ENCODE peak calls at places on chromosomes 5 and 9, in four cellular contexts. K, M, V and O are unnamed samples.

GRCh38 chr9:126395439-126396212 is 69.0 kb downstream of the MVB12B start:
- DNase-seq in M (no peak), K (no peak), V (no peak), O (no peak)

GRCh38 chr5:160601045-160601444 is 179.4 kb downstream of the PTTG1 start:
- DNase-seq in V (no peak), K (no peak), M (no peak), O (no peak)

GRCh38 chr5:109959652-109960051 is 269.9 kb downstream of the MAN2A1 start:
- DNase-seq in M (no peak), K (no peak), V (no peak), O (peak; percentile 13)

GRCh38 chr5:124738751-124739559 is 7.5 kb downstream of the ZNF608 start:
- DNase-seq in V (no peak), M (no peak), K (no peak), O (no peak)

GRCh38 chr9:4861736-4862451 is 69.2 kb downstream of the RCL1 start:
- DNase-seq in M (no peak), V (no peak), K (no peak), O (peak; percentile 63)

GRCh38 chr5:96718635-96719077 is 56.5 kb downstream of the CAST start:
- DNase-seq in K (no peak), M (no peak), V (no peak), O (no peak)

GRCh38 chr5:57066921-57067914 is 106.6 kb upstream of the GPBP1 start:
- DNase-seq in V (peak; percentile 42), K (no peak), M (no peak), O (no peak)

GRCh38 chr9:135479469-135480052 is at the start of gene PPP1R26:
- DNase-seq in M (no peak), K (peak; percentile 29), V (peak; percentile 55), O (no peak)

GRCh38 chr5:181173420-181174342 is 26.3 kb downstream of the OR2V2 start:
- DNase-seq in K (peak; percentile 62), V (peak; percentile 53), M (peak; percentile 84), O (peak; percentile 39)

GRCh38 chr9:7542648-7543165 is 256.9 kb downstream of the DMAC1 start:
- DNase-seq in V (no peak), M (no peak), K (no peak), O (no peak)

GRCh38 chr5:67879619-67880357 is 335.8 kb upstream of the PIK3R1 start:
- DNase-seq in V (no peak), K (no peak), M (no peak), O (peak; percentile 3)

GRCh38 chr5:151671979-151672378 is 14.7 kb downstream of the SPARC start:
- DNase-seq in K (no peak), V (no peak), M (no peak), O (no peak)

GRCh38 chr5:55671975-55672374 is 40.1 kb downstream of the SLC38A9 start:
- DNase-seq in M (no peak), K (no peak), V (no peak), O (no peak)

GRCh38 chr5:74394924-74395880 is 245.3 kb downstream of the ENC1 start:
- DNase-seq in V (no peak), K (no peak), M (no peak), O (peak; percentile 60)

GRCh38 chr5:175094461-175094860 is 349.5 kb downstream of the DRD1 start:
- DNase-seq in V (no peak), K (no peak), M (no peak), O (no peak)

GRCh38 chr5:89901983-89902382 is 507.6 kb downstream of the CETN3 start:
- DNase-seq in K (no peak), M (no peak), V (no peak), O (no peak)

GRCh38 chr9:86354882-86355399 is 731 bp upstream of the TUT7 start:
- DNase-seq in K (peak; percentile 23), V (no peak), M (no peak), O (peak; percentile 12)

GRCh38 chr5:55438931-55439477 is 95.8 kb downstream of the PLPP1 start:
- DNase-seq in K (no peak), V (no peak), M (no peak), O (peak; percentile 20)

DNA sequence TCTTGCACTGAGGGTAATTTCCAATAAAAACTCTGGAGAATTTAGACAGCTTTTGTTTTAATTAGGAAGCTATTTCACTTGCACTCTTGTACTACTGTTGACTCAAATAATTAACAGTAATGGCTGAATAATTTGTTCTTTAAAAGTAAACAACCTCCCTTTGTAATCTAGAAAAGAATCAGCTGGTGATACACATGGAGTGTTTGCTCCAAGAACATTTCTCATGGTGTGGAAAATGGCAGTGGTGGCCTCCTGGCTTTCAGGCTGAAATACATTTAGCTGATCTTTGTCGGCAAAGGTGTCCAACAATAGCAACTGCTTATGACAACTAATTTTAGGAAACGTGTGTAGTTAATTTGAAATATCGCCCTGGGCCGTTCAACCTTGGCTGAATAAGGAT is 129.3 kb downstream of the C9orf152 start:
- DNase-seq in K (no peak), V (no peak), M (no peak), O (no peak)
- TF ChIP-seq TARDBP in K (no peak), V (no peak), M (no peak), O (no peak)

DNA sequence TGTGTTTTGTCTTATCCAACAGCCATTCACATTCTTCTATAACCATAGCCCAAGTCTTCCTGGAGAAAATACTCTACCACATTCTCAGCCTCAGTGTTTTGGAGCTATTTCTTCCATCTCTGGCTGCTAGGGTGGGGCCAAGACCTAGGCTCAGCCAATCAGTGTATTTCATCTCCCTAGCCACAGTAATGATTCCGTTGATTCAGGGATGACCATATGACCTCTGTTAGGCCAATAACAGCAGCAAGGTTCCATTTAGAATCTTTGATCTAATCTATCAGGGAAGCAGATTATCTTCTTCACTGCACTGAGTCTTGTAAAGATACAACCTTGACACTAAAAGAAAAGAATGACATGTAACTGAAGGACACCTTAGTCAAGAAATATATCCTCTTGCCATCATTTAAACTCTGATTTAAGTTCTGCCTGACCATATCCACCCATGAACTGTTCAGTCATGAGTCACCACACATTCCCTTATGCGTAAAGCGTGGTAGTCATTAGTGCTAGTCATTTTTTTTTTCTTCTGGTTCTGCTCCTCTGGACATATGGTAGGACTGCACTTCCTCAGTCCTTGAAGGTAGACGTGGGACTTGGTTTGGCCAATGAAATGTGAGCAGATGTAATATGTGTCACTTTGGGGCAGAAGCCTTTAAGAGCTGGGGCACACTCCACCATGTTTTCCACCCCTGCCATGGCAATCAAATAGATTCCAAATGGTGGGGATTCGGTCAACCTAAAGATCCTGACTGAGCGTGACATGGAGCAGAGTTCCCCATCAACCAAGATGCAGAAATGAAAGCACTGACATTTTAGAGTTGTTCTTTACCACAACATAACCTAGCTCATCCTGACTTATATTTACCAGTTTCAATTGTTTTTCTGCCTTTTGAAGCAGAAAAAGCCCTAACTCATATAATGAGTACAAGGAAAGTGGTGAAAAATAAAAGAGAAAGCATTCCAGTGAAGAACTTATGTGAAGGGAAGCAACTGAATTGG is 12.7 kb upstream of the PRELID2 start:
- DNase-seq in M (no peak), V (no peak), K (no peak), O (no peak)
- TF ChIP-seq TARDBP in M (no peak), V (no peak), K (no peak), O (no peak)

DNA sequence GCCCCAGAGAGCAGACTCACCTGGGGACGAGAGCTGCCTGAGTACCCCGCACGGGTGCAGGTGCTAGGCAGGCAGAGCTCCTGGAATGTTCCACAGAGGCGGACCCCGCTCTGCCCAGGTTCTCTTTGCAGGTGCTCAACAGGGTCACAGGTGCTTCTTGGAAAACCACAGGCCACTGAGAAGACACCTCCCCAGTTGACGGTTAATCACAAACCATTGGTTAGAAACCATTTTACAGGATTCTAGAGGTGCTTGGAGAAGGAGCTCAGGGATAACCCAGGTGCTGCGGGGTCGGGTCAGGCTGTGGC is 17.3 kb upstream of the SLC6A19 start:
- DNase-seq in V (no peak), M (no peak), K (no peak), O (no peak)
- TF ChIP-seq TARDBP in V (no peak), M (no peak), K (no peak), O (no peak)

GRCh38 chr5:137752873-137753226 is 1.3 kb downstream of the HNRNPA0 start:
- DNase-seq in K (peak; percentile 17), M (no peak), V (peak; percentile 61), O (peak; percentile 17)
- TF ChIP-seq TARDBP in K (no peak), M (no peak), V (no peak), O (no peak)

GRCh38 chr5:72470817-72471216 is 36.4 kb downstream of the ZNF366 start:
- DNase-seq in K (no peak), V (no peak), M (no peak), O (no peak)
- TF ChIP-seq TARDBP in K (no peak), V (no peak), M (no peak), O (no peak)